ENCODE peak calls at places on chromosomes 6 and 20, in ten cellular contexts. Q is psoas muscle, F is Karpas-422, E is cardiac muscle cell, U is lower lobe of right lung, H is spleen, W is IMR-90, I is colonic mucosa, X is adrenal gland, N is Peyer's patch. G is an unnamed sample.

GRCh38 chr20:1034420-1034799 is 32.3 kb upstream of the RSPO4 start:
- DNase-seq in Q (no peak), F (no peak), E (no peak), U (no peak), H (no peak), W (no peak), I (no peak), X (no peak), N (no peak), G (no peak)

GRCh38 chr6:2857580-2858337 is 16.1 kb upstream of the SERPINB1 start:
- DNase-seq in Q (no peak), F (no peak), E (no peak), U (no peak), H (peak; percentile 87), W (peak; percentile 64), I (no peak), X (peak; percentile 84), N (peak; percentile 80), G (no peak)

GRCh38 chr6:97026298-97026697 is 101.8 kb downstream of the KLHL32 start:
- DNase-seq in Q (no peak), F (no peak), E (no peak), U (no peak), H (no peak), W (no peak), I (no peak), X (no peak), N (no peak), G (no peak)

GRCh38 chr6:157104803-157105202 is 218.5 kb downstream of the TMEM242 start:
- DNase-seq in Q (no peak), F (no peak), E (no peak), U (no peak), H (no peak), W (no peak), I (no peak), X (no peak), N (no peak), G (no peak)

GRCh38 chr6:158061361-158061708 is 79.7 kb downstream of the SYNJ2 start:
- DNase-seq in Q (no peak), F (no peak), E (no peak), U (no peak), H (peak; percentile 62), W (no peak), I (no peak), X (no peak), N (no peak), G (no peak)

GRCh38 chr20:57582029-57582378 is 21.1 kb downstream of the PCK1 start:
- DNase-seq in Q (no peak), F (no peak), E (no peak), U (no peak), H (peak; percentile 46), W (no peak), I (no peak), X (no peak), N (no peak), G (no peak)

GRCh38 chr6:169189227-169189626 is 64.4 kb downstream of the THBS2 start:
- DNase-seq in Q (no peak), F (no peak), E (no peak), U (no peak), H (no peak), W (no peak), I (no peak), X (no peak), N (no peak), G (no peak)

GRCh38 chr20:46401478-46401860 is 4.9 kb downstream of the ELMO2 start:
- DNase-seq in Q (no peak), F (no peak), E (no peak), U (no peak), H (no peak), W (no peak), I (no peak), X (no peak), N (no peak), G (no peak)

GRCh38 chr20:58065508-58066361 is 162.7 kb downstream of the ANKRD60 start:
- DNase-seq in Q (no peak), F (no peak), E (no peak), U (no peak), H (no peak), W (no peak), I (peak; percentile 6), X (no peak), N (peak; percentile 13), G (no peak)

GRCh38 chr6:25655746-25656145 is 3.7 kb downstream of the SCGN start:
- DNase-seq in Q (no peak), F (no peak), E (no peak), U (no peak), H (no peak), W (no peak), I (no peak), X (no peak), N (no peak), G (no peak)

GRCh38 chr6:138403324-138403800 is 661 bp upstream of the HEBP2 start:
- DNase-seq in Q (peak; percentile 74), F (peak; percentile 55), E (peak; percentile 37), U (peak; percentile 65), H (peak; percentile 92), W (no peak), I (peak; percentile 41), X (peak; percentile 39), N (peak; percentile 69), G (peak; percentile 13)

GRCh38 chr6:111199935-111200822 is 112.9 kb downstream of the SLC16A10 start:
- DNase-seq in Q (no peak), F (no peak), E (no peak), U (no peak), H (no peak), W (no peak), I (no peak), X (no peak), N (no peak), G (peak; percentile 59)

GRCh38 chr6:137799950-137800568 is 67.0 kb upstream of the TNFAIP3 start:
- DNase-seq in Q (no peak), F (peak; percentile 87), E (peak; percentile 33), U (no peak), H (no peak), W (peak; percentile 67), I (peak; percentile 71), X (peak; percentile 78), N (peak; percentile 82), G (peak; percentile 76)

GRCh38 chr6:131946404-131946991 is 4.7 kb downstream of the CCN2 start:
- DNase-seq in Q (no peak), F (no peak), E (no peak), U (no peak), H (no peak), W (peak; percentile 78), I (no peak), X (no peak), N (no peak), G (no peak)
- H3K4me3 ChIP-seq in Q (no peak overlapping the region), F (no peak overlapping the region), E (no peak overlapping the region), U (no peak overlapping the region), H (no peak overlapping the region), W (peak overlapping the region; percentile 8), I (no peak overlapping the region), X (no peak overlapping the region), N (no peak overlapping the region), G (no peak overlapping the region)

GRCh38 chr20:49705358-49705757 is 8.3 kb downstream of the B4GALT5 start:
- DNase-seq in Q (no peak), F (no peak), E (no peak), U (no peak), H (no peak), W (no peak), I (no peak), X (no peak), N (no peak), G (no peak)
- H3K4me1 ChIP-seq in Q (peaks cover 78% of the 10 kb centered on the region), F (peaks cover 6% of the 10 kb centered on the region), E (peaks cover 10% of the 10 kb centered on the region), U (peaks cover 78% of the 10 kb centered on the region), H (peaks cover 98% of the 10 kb centered on the region), W (peaks cover 5% of the 10 kb centered on the region), I (peaks cover 3% of the 10 kb centered on the region), X (peaks cover 93% of the 10 kb centered on the region), N (no peaks in the 10 kb centered on the region), G (peaks cover 13% of the 10 kb centered on the region)

GRCh38 chr20:60136640-60137411 is 178.6 kb downstream of the CDH26 start:
- DNase-seq in Q (no peak), F (no peak), E (no peak), U (no peak), H (no peak), W (no peak), I (no peak), X (peak; percentile 58), N (no peak), G (no peak)

GRCh38 chr20:60138263-60139127 is 180.3 kb downstream of the CDH26 start:
- DNase-seq in Q (peak; percentile 75), F (no peak), E (no peak), U (peak; percentile 73), H (peak; percentile 89), W (peak; percentile 48), I (peak; percentile 72), X (peak; percentile 51), N (peak; percentile 66), G (no peak)

GRCh38 chr20:60135276-60135675 is 177.1 kb downstream of the CDH26 start:
- DNase-seq in Q (no peak), F (no peak), E (no peak), U (no peak), H (no peak), W (no peak), I (no peak), X (no peak), N (no peak), G (no peak)

GRCh38 chr20:60139663-60140446 is 181.6 kb downstream of the CDH26 start:
- DNase-seq in Q (no peak), F (no peak), E (no peak), U (no peak), H (no peak), W (no peak), I (no peak), X (peak; percentile 53), N (no peak), G (no peak)

GRCh38 chr20:60137657-60138245 is 179.5 kb downstream of the CDH26 start:
- DNase-seq in Q (no peak), F (peak; percentile 71), E (no peak), U (no peak), H (no peak), W (peak; percentile 24), I (peak; percentile 38), X (peak; percentile 17), N (peak; percentile 53), G (peak; percentile 12)
- H3K4me3 ChIP-seq in Q (peak overlapping the region; percentile 64), F (no peak overlapping the region), E (no peak overlapping the region), U (peak overlapping the region; percentile 34), H (peak overlapping the region; percentile 32), W (peak overlapping the region; percentile 62), I (peak overlapping the region; percentile 43), X (no peak overlapping the region), N (no peak overlapping the region), G (no peak overlapping the region)

GRCh38 chr6:129657433-129657832 is 52.5 kb downstream of the ARHGAP18 start:
- DNase-seq in Q (no peak), F (no peak), E (no peak), U (no peak), H (no peak), W (no peak), I (no peak), X (no peak), N (no peak), G (no peak)

GRCh38 chr6:129660346-129660676 is 49.7 kb downstream of the ARHGAP18 start:
- DNase-seq in Q (no peak), F (no peak), E (no peak), U (no peak), H (no peak), W (no peak), I (no peak), X (no peak), N (no peak), G (no peak)

GRCh38 chr6:129661478-129662405 is 48.2 kb downstream of the ARHGAP18 start:
- DNase-seq in Q (no peak), F (no peak), E (no peak), U (no peak), H (no peak), W (no peak), I (no peak), X (peak; percentile 51), N (no peak), G (no peak)

GRCh38 chr6:129659167-129659566 is 50.8 kb downstream of the ARHGAP18 start:
- DNase-seq in Q (no peak), F (no peak), E (no peak), U (no peak), H (no peak), W (no peak), I (no peak), X (no peak), N (no peak), G (no peak)

GRCh38 chr6:129659590-129660345 is 50.2 kb downstream of the ARHGAP18 start:
- DNase-seq in Q (no peak), F (no peak), E (no peak), U (no peak), H (no peak), W (peak; percentile 39), I (no peak), X (peak; percentile 83), N (peak; percentile 70), G (peak; percentile 86)
- H3K4me1 ChIP-seq in Q (peaks cover 30% of the 10 kb centered on the region), F (no peaks in the 10 kb centered on the region), E (no peaks in the 10 kb centered on the region), U (peaks cover 46% of the 10 kb centered on the region), H (peaks cover 30% of the 10 kb centered on the region), W (no peaks in the 10 kb centered on the region), I (peaks cover 6% of the 10 kb centered on the region), X (peaks cover 50% of the 10 kb centered on the region), N (no peaks in the 10 kb centered on the region), G (peaks cover 7% of the 10 kb centered on the region)

G was measured in small intestine.